ENCODE peak calls at places on chromosome 20, in six cellular contexts. G is psoas muscle, S is endothelial cell, E is DND-41, J is Peyer's patch, Y is heart left ventricle. W is an unnamed sample.

GRCh38 chr20:60935971-60936370 is 316.1 kb upstream of the CDH4 start:
- DNase-seq in G (no peak), Y (no peak), J (no peak), S (no peak), E (no peak), W (no peak)

GRCh38 chr20:15205023-15205422 is 867.6 kb upstream of the FLRT3 start:
- DNase-seq in E (no peak), G (no peak), J (no peak), S (no peak), Y (no peak), W (no peak)

GRCh38 chr20:25372584-25373336 is 17.9 kb downstream of the ABHD12 start:
- DNase-seq in G (no peak), E (no peak), S (no peak), Y (no peak), J (no peak), W (no peak)

GRCh38 chr20:37305839-37306238 is 16.4 kb downstream of the MANBAL start:
- DNase-seq in Y (no peak), S (no peak), J (no peak), G (no peak), E (no peak), W (no peak)

GRCh38 chr20:49713779-49714712 is at the start of gene B4GALT5:
- DNase-seq in E (peak; percentile 89), S (peak; percentile 81), G (peak; percentile 86), J (peak; percentile 55), Y (peak; percentile 80), W (peak; percentile 76)

GRCh38 chr20:45816951-45817651 is 4.7 kb downstream of the UBE2C start:
- DNase-seq in Y (no peak), J (no peak), G (no peak), E (no peak), S (no peak), W (no peak)

GRCh38 chr20:37990571-37991151 is 42.6 kb downstream of the TTI1 start:
- DNase-seq in S (no peak), E (no peak), G (peak; percentile 82), J (peak; percentile 89), Y (peak; percentile 92), W (peak; percentile 77)

GRCh38 chr20:16846011-16846410 is 97.9 kb downstream of the OTOR start:
- DNase-seq in E (no peak), S (no peak), G (no peak), J (no peak), Y (no peak), W (no peak)

GRCh38 chr20:25389381-25389857 is 1.2 kb downstream of the ABHD12 start:
- DNase-seq in J (no peak), Y (no peak), G (no peak), S (no peak), E (no peak), W (no peak)

DNA sequence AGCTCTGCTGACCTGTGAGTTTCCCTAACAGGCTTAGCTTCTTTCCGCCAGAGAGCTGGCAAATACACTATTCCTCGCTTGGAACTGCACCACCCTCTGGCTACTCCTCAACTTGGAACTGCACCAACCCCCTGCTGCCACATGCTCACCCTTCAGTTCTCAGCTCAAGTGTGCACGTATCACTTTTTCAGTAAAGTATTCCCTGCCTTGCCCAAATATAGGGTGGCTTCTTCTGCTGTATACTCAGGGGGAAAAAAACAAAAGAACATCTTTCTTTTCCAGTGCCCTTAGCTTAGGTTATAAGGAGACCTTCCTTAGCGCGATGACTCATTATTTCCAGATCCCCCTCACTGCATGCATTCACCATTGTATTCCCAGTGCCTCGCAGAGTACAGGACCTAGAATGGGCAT is 21.2 kb downstream of the GNAS-AS1 start:
- DNase-seq in J (no peak), E (no peak), G (peak; percentile 64), Y (peak; percentile 48), S (no peak), W (no peak)
- TF ChIP-seq CTCF in J (no peak), E (no peak), G (no peak), Y (no peak), S (no peak), W (no peak)

GRCh38 chr20:23023621-23024187 is 11.4 kb upstream of the SSTR4 start:
- DNase-seq in J (no peak), G (no peak), E (no peak), S (no peak), Y (no peak), W (no peak)
- TF ChIP-seq CTCF in J (no peak), G (no peak), E (peak; percentile 45), S (no peak), Y (no peak), W (no peak)

DNA sequence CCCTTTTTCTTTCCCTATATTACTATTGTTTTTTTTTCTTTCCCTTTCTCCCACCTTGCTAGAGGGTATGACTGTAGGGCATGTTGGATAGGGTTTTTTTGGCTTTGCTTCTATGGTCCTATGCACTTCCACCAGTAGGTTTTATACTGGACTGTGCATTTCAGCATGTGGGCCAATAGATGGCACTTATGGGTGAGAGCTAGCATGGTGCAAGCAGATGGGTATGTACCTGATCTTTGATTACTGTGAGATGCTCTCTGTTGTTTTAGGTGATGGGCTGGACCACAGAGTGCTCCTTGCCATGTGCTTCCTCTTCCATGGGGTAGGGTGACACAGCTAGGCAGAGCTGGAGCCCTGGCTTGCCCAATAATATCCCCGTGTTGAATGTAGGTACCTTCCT is 128.5 kb upstream of the CHD6 start:
- DNase-seq in Y (no peak), E (no peak), G (no peak), S (no peak), J (no peak), W (no peak)
- TF ChIP-seq CTCF in Y (no peak), E (peak; percentile 25), G (no peak), S (no peak), J (no peak), W (no peak)

GRCh38 chr20:34560141-34560523 is 1.6 kb downstream of the MAP1LC3A start:
- DNase-seq in E (no peak), S (no peak), J (peak; percentile 38), G (peak; percentile 54), Y (no peak), W (no peak)

GRCh38 chr20:34561661-34562060 is 3.1 kb downstream of the MAP1LC3A start:
- DNase-seq in S (no peak), E (no peak), Y (no peak), J (no peak), G (no peak), W (no peak)

GRCh38 chr20:34560614-34561013 is 2.1 kb downstream of the MAP1LC3A start:
- DNase-seq in G (no peak), Y (no peak), E (no peak), S (no peak), J (no peak), W (no peak)

GRCh38 chr20:34564810-34565209 is 6.3 kb downstream of the MAP1LC3A start:
- DNase-seq in E (no peak), S (no peak), Y (peak; percentile 54), J (no peak), G (peak; percentile 67), W (no peak)

DNA sequence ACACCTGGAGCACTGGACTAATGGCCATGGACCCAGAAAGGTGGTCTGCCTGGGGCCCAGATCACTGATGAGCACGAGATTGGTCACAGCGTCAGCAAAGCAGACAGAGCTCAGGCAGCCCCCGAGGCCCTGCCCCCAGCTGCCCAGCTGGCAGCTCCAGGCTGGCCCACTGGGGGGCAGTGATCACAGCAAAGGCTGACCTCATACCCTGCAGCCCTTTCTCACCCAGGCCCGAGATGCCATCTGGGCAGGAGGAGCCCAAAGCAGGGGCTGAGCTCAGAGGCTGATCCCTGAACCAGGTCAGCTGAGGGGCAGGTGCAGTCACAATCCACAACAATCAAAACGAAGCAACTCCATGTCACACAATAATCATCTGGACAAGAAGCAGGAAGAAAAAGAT is 4.1 kb downstream of the MAP1LC3A start:
- DNase-seq in Y (no peak), J (no peak), G (no peak), E (peak; percentile 18), S (peak; percentile 71), W (no peak)
- TF ChIP-seq CTCF in Y (peak; percentile 30), J (peak; percentile 26), G (peak; percentile 28), E (peak; percentile 51), S (peak; percentile 39), W (peak; percentile 19)

GRCh38 chr20:6074145-6074561 is 20.3 kb upstream of the LRRN4 start:
- DNase-seq in J (no peak), Y (peak; percentile 55), G (no peak), E (peak; percentile 20), S (peak; percentile 12), W (no peak)
- TF ChIP-seq CTCF in J (peak; percentile 44), Y (peak; percentile 9), G (peak; percentile 27), E (peak; percentile 62), S (peak; percentile 42), W (no peak)

GRCh38 chr20:8664778-8665177 is 404.1 kb upstream of the PLCB4 start:
- DNase-seq in S (no peak), G (no peak), J (no peak), Y (no peak), E (no peak), W (no peak)
- TF ChIP-seq CTCF in S (peak; percentile 7), G (peak; percentile 20), J (no peak), Y (no peak), E (no peak), W (no peak)

DNA sequence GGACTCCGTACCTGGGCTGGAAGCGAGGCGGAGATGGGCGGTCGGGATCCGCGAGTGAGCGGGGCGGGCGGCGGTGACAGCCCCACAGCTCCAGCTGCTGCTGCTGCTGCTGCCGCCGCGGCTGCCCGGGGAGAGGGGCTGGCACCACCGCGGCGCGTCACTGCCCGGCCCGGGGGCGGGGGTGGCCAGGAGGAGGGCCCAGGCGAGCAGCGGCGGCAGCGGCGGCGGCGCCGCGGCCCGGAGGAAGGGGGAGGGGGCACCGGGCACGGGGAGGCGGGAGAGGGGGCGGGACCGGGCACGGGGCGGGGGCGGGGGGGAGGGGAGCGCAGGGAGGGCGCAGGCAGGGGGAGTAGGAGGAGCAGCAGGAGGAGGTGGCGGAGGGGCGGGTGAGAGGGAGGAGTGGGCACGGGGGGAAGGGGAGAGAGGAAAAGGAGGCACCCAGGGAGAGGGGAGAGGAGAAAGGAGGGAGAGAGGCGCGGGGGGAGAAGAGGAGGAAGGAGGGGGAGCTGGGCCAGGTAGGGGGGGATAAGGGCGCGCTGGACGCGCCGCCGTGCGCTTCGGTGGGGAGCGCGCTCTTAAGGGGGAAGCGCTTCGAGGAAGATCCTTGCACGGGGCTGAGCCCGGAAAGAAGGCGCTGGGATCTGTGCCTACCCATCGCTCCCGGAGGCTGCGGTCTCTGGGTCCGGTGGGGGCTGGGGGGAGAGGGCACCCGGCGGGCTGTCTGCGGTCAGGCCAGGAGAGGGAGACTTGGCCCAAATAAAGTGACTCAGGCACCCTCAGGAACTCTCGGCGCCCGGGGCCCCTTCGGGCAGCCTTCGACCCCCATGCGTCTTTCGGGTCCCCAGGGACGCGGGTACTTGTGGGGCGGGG is 101.5 kb downstream of the NOL4L start:
- DNase-seq in E (peak; percentile 95), Y (peak; percentile 71), J (peak; percentile 31), G (peak; percentile 71), S (peak; percentile 90), W (peak; percentile 71)
- TF ChIP-seq CTCF in E (no peak), Y (no peak), J (peak; percentile 3), G (no peak), S (no peak), W (no peak)

GRCh38 chr20:44696315-44696714 is 18.9 kb upstream of the CCN5 start:
- DNase-seq in E (peak; percentile 35), Y (no peak), S (no peak), J (no peak), G (no peak), W (no peak)
- TF ChIP-seq CTCF in E (peak; percentile 53), Y (no peak), S (no peak), J (no peak), G (no peak), W (no peak)